ENCODE peak calls at places on chromosomes 7 and 10, in four cellular contexts. D, G, B and I are unnamed samples.

GRCh38 chr10:52465202-52465601 is 151.1 kb downstream of the DKK1 start:
- DNase-seq in D (no peak), G (no peak), B (no peak), I (no peak)

GRCh38 chr10:49082767-49083166 is 32.6 kb downstream of the VSTM4 start:
- DNase-seq in D (no peak), G (no peak), B (no peak), I (no peak)

GRCh38 chr7:108253275-108254044 is 123.3 kb upstream of the LAMB4 start:
- DNase-seq in D (no peak), G (no peak), B (no peak), I (no peak)

GRCh38 chr10:120824864-120825263 is 26.3 kb upstream of the WDR11 start:
- DNase-seq in D (peak; percentile 51), G (peak; percentile 54), B (peak; percentile 8), I (peak; percentile 27)

GRCh38 chr7:151632750-151633515 is 113.2 kb upstream of the RHEB start:
- DNase-seq in D (no peak), G (no peak), B (no peak), I (no peak)

GRCh38 chr7:121062684-121063279 is 74.3 kb downstream of the CPED1 start:
- DNase-seq in D (peak; percentile 35), G (no peak), B (no peak), I (no peak)

GRCh38 chr10:61937631-61938284 is 36.3 kb downstream of the ARID5B start:
- DNase-seq in D (no peak), G (no peak), B (no peak), I (no peak)

GRCh38 chr10:112313911-112314310 is 30.7 kb downstream of the TECTB start:
- DNase-seq in D (no peak), G (no peak), B (peak; percentile 27), I (no peak)

GRCh38 chr7:16926283-16926682 is 44.5 kb upstream of the AGR3 start:
- DNase-seq in D (peak; percentile 28), G (peak; percentile 21), B (no peak), I (no peak)

GRCh38 chr7:117808910-117809705 is 64.1 kb downstream of the CTTNBP2 start:
- DNase-seq in D (no peak), G (no peak), B (no peak), I (no peak)

GRCh38 chr7:47572939-47573757 is 8.8 kb downstream of the TNS3 start:
- DNase-seq in D (peak; percentile 45), G (no peak), B (no peak), I (no peak)

GRCh38 chr10:9069136-9069535 is 1014.6 kb downstream of the GATA3 start:
- DNase-seq in D (no peak), G (no peak), B (peak; percentile 69), I (no peak)

GRCh38 chr10:113060221-113061053 is 110.4 kb downstream of the TCF7L2 start:
- DNase-seq in D (peak; percentile 71), G (no peak), B (no peak), I (peak; percentile 67)

GRCh38 chr7:72211175-72211574 is 201.0 kb downstream of the CALN1 start:
- DNase-seq in D (no peak), G (no peak), B (no peak), I (no peak)
- TF ChIP-seq TCF7L2 in D (no peak), G (no peak), B (no peak), I (no peak)

DNA sequence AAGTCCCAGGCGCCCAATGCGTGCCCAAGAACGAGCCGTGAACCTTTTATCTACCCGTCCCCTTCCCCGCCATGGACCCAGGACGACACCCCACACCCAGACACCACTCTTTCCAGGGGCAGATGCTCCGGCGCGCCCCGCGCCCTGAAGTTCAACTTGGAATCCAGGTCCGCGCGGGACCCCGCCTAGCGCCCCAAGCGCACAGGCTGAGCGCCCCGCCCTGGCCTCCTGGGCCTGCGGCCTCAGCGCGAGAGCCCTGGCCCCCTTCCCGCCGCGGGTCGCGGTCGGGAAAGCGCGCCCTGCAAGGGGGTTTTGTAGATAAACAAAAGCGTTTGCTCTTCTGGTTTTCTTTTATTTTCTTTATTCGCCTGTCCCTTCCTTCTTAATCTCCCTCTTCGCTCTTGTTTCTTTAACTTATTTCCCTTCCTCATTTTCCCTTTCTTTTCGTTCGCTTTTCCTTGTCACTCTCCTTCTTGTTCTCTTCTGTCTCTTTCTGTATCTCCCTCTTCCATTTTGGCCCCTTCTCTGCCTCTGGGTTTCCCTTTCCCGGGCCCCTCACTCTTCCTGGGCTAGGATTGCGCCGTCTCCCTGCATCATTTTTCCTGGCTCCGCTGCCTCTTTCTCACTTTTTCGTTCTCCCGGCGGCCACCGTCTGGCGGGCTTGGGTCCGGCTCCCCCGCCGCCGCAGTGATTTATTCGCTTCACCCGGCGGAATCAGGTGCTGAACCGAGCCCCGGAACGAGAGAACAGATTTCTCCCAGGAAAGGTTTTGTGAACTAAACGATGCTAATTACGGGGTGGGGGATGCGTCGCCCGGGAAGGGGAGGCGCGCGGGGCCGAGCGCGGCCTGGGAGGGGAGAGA is 15.3 kb upstream of the PAX2 start:
- DNase-seq in D (no peak), G (no peak), B (no peak), I (no peak)
- TF ChIP-seq TCF7L2 in D (no peak), G (peak; percentile 56), B (peak; percentile 74), I (no peak)

DNA sequence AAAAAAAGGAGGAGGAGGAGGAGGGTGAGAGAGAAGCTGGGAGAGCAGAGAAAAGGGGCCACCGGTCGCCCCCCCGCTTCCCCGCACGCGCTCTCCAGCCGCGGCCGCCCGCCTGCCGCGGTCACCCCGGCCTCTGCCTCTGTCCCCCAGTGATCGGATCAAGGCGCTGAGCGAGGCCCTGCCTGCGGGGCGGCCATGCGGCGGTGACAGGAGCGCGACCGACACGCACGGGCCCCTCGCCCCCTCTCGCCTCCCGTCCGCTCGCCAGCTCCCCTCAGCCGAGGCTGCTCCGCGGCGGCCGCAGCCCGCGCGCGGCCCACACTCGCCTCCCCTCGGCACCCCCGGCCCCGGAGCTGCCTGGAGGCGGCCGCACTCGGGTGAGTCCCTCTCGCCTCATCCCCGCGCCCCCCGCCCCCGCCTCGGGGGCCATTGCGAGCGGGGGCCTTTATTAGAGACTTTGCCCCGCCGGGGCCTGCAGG is at the start of gene GTF2I:
- DNase-seq in D (no peak), G (no peak), B (no peak), I (no peak)
- TF ChIP-seq TCF7L2 in D (no peak), G (no peak), B (no peak), I (no peak)

GRCh38 chr7:28236560-28236959 is 56.0 kb upstream of the JAZF1 start:
- DNase-seq in D (no peak), G (no peak), B (no peak), I (no peak)

GRCh38 chr7:28243861-28244260 is 63.3 kb upstream of the JAZF1 start:
- DNase-seq in D (no peak), G (no peak), B (no peak), I (no peak)

GRCh38 chr7:28240466-28240865 is 59.9 kb upstream of the JAZF1 start:
- DNase-seq in D (no peak), G (no peak), B (no peak), I (no peak)

GRCh38 chr7:28237368-28237767 is 56.8 kb upstream of the JAZF1 start:
- DNase-seq in D (no peak), G (no peak), B (no peak), I (no peak)

GRCh38 chr7:28239823-28240204 is 59.2 kb upstream of the JAZF1 start:
- DNase-seq in D (no peak), G (no peak), B (no peak), I (no peak)
- TF ChIP-seq TCF7L2 in D (no peak), G (no peak), B (no peak), I (no peak)

GRCh38 chr10:132122097-132122861 is 56.5 kb downstream of the JAKMIP3 start:
- DNase-seq in D (no peak), G (no peak), B (no peak), I (no peak)

GRCh38 chr10:132121511-132121830 is 55.7 kb downstream of the JAKMIP3 start:
- DNase-seq in D (no peak), G (no peak), B (no peak), I (no peak)

GRCh38 chr10:132118366-132118765 is 52.6 kb downstream of the JAKMIP3 start:
- DNase-seq in D (no peak), G (no peak), B (no peak), I (no peak)

GRCh38 chr10:132120734-132121510 is 55.2 kb downstream of the JAKMIP3 start:
- DNase-seq in D (no peak), G (no peak), B (no peak), I (no peak)

DNA sequence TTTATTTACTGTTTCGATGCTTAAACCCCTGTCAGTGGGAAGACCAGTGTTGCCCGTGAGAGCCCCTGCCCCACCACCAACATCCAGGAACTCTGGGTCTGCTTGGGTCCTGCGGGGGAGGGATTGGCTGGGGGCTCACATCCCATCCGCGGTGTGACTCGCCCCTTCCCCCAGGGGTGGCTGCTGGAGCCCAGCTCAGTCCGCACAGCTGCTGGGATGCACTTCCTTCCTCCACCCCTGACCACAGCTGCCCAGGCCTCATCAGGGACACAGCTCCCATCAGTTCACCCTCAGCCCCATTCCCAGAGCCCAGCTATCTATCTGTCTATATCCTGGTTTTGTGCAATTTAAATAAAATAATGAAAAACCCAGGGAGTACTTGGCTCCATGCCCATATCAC is 54.5 kb downstream of the JAKMIP3 start:
- DNase-seq in D (no peak), G (no peak), B (no peak), I (no peak)
- TF ChIP-seq TCF7L2 in D (no peak), G (no peak), B (no peak), I (no peak)

GRCh38 chr10:131701131-131701947 is 199.5 kb upstream of the PPP2R2D start:
- DNase-seq in D (no peak), G (no peak), B (no peak), I (no peak)
- TF ChIP-seq TCF7L2 in D (no peak), G (no peak), B (no peak), I (no peak)

GRCh38 chr7:103691291-103691690 is 245.3 kb upstream of the SLC26A5 start:
- DNase-seq in D (no peak), G (no peak), B (no peak), I (no peak)
- TF ChIP-seq TCF7L2 in D (no peak), G (no peak), B (no peak), I (no peak)

DNA sequence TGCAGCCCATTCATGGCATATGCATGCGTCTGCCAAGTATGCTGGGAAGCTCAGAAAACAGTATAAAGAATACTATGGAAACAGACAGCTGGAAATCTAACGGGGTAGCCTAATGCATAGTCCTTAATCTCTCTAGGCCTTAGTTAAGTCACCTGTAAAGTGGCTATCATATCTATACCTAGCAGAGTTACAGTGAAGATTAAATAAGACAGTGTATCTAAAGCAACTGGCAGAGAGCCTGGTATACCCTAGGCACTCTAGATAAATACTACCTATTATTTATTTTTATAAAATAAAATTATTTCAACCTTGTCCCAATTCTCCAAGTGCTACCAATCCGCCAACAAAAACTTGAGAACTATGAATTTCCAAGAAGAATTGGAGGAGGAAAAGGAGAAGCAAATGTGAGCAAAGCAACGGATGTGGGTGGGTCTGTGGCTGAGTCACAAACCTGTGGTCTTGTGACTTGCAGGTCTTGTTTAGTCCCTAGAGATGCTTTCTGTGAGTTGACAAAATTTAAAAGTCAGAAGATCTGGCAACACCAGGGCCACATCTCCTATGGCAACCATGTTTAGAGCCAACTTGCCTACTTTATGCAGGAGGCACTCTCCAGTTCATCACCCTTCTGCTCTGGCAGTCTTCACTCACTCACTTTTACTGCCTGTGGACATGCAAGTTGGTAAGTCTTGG is 182.9 kb downstream of the RAPGEF5 start:
- DNase-seq in D (no peak), G (no peak), B (no peak), I (peak; percentile 16)
- TF ChIP-seq TCF7L2 in D (no peak), G (no peak), B (no peak), I (no peak)

GRCh38 chr10:75137533-75138438 is 26.3 kb downstream of the SAMD8 start:
- DNase-seq in D (no peak), G (peak; percentile 38), B (peak; percentile 24), I (peak; percentile 74)
- TF ChIP-seq TCF7L2 in D (no peak), G (no peak), B (no peak), I (no peak)